ENCODE peak calls at places on chromosomes 5 and 9, in six cellular contexts. G, H, L, V, F and I are unnamed samples.

GRCh38 chr9:87622936-87623335 is 103.0 kb upstream of the CTSL start:
- DNase-seq in F (peak; percentile 5), V (no peak), H (no peak), L (no peak), G (no peak), I (no peak)

GRCh38 chr5:79702606-79703380 is 13.2 kb downstream of the CMYA5 start:
- DNase-seq in L (no peak), V (peak; percentile 9), F (peak; percentile 92), H (no peak), G (peak; percentile 68), I (no peak)

GRCh38 chr9:125889524-125890473 is 142.6 kb downstream of the PBX3 start:
- DNase-seq in V (peak; percentile 16), L (no peak), F (peak; percentile 45), H (peak; percentile 68), G (peak; percentile 80), I (no peak)

GRCh38 chr5:168978015-168978414 is 322.9 kb downstream of the SLIT3 start:
- DNase-seq in H (no peak), V (no peak), F (no peak), L (no peak), G (peak; percentile 82), I (no peak)

GRCh38 chr5:168109441-168109840 is 182.0 kb upstream of the WWC1 start:
- DNase-seq in V (no peak), H (no peak), L (no peak), F (no peak), G (peak; percentile 76), I (no peak)

GRCh38 chr9:112462855-112463254 is 23.8 kb upstream of the KIAA1958 start:
- DNase-seq in H (no peak), F (no peak), V (no peak), G (no peak), L (no peak), I (no peak)

GRCh38 chr5:16726538-16726946 is 109.7 kb upstream of the RETREG1 start:
- DNase-seq in H (no peak), F (peak; percentile 41), L (no peak), G (no peak), V (no peak), I (no peak)

GRCh38 chr9:16475257-16475656 is 395.2 kb downstream of the BNC2 start:
- DNase-seq in G (no peak), V (no peak), L (no peak), H (no peak), F (no peak), I (no peak)

GRCh38 chr5:39420482-39421145 is 4.2 kb downstream of the DAB2 start:
- DNase-seq in F (no peak), L (peak; percentile 86), G (peak; percentile 90), V (no peak), H (peak; percentile 65), I (no peak)

GRCh38 chr5:138964547-138965174 is 89.5 kb upstream of the LRRTM2 start:
- DNase-seq in V (no peak), L (no peak), F (no peak), H (no peak), G (no peak), I (no peak)

GRCh38 chr5:59348189-59348588 is 545.3 kb downstream of the PDE4D start:
- DNase-seq in F (no peak), V (no peak), G (no peak), L (no peak), H (no peak), I (no peak)

GRCh38 chr9:115333671-115334070 is 215.7 kb upstream of the TNC start:
- DNase-seq in V (no peak), G (no peak), F (no peak), H (no peak), L (no peak), I (no peak)

GRCh38 chr9:36997414-36997813 is 36.7 kb downstream of the PAX5 start:
- DNase-seq in G (peak; percentile 8), L (no peak), H (no peak), F (no peak), V (no peak), I (no peak)